ENCODE peak calls at places on chromosome 14, in eight cellular contexts. P is PC-3, I is H9, U is ovary, Z is lower lobe of right lung, N is adrenal gland, T is fibroblast of the aortic adventitia, M is epithelial cell of esophagus. X is an unnamed sample.

GRCh38 chr14:89534896-89535615 is 118.0 kb upstream of the FOXN3 start:
- DNase-seq in P (no peak), I (no peak), U (no peak), Z (no peak), N (no peak), T (peak), M (no peak), X (no peak)

GRCh38 chr14:38850664-38851063 is 252.4 kb downstream of the SEC23A start:
- DNase-seq in P (no peak), I (no peak), U (no peak), Z (no peak), N (no peak), T (no peak), M (no peak), X (no peak)

GRCh38 chr14:101869217-101869616 is 95.2 kb upstream of the DYNC1H1 start:
- DNase-seq in P (no peak), I (no peak), U (no peak), Z (no peak), N (no peak), T (no peak), M (no peak), X (no peak)

GRCh38 chr14:90409209-90409730 is 12.4 kb downstream of the CALM1 start:
- DNase-seq in P (peak), I (no peak), U (peak), Z (no peak), N (peak), T (peak), M (peak), X (no peak)

GRCh38 chr14:85762523-85762922 is 232.6 kb downstream of the FLRT2 start:
- DNase-seq in P (no peak), I (no peak), U (no peak), Z (no peak), N (no peak), T (no peak), M (no peak), X (no peak)

GRCh38 chr14:58887931-58888330 is 250.2 kb downstream of the DACT1 start:
- DNase-seq in P (peak), I (no peak), U (no peak), Z (no peak), N (no peak), T (no peak), M (peak), X (no peak)

GRCh38 chr14:21990116-21990515 is 316.5 kb upstream of the OR4E1 start:
- DNase-seq in P (peak), I (no peak), U (no peak), Z (no peak), N (no peak), T (peak), M (no peak), X (no peak)

GRCh38 chr14:93173943-93174395 is 10.7 kb downstream of the MOAP1 start:
- DNase-seq in P (peak), I (no peak), U (no peak), Z (no peak), N (peak), T (peak), M (peak), X (no peak)

GRCh38 chr14:29668201-29668600 is 259.4 kb downstream of the PRKD1 start:
- DNase-seq in P (no peak), I (no peak), U (no peak), Z (no peak), N (no peak), T (peak), M (no peak), X (no peak)

GRCh38 chr14:58738189-58738836 is 100.6 kb downstream of the DACT1 start:
- DNase-seq in P (peak), I (no peak), U (no peak), Z (no peak), N (no peak), T (peak), M (peak), X (no peak)

GRCh38 chr14:69288001-69288771 is 28.2 kb downstream of the GALNT16 start:
- DNase-seq in P (peak), I (no peak), U (peak), Z (no peak), N (peak), T (peak), M (no peak), X (no peak)

GRCh38 chr14:32013083-32013482 is 64.0 kb upstream of the ARHGAP5 start:
- DNase-seq in P (no peak), I (peak), U (no peak), Z (no peak), N (no peak), T (no peak), M (no peak), X (no peak)

GRCh38 chr14:75876526-75876925 is 105.3 kb downstream of the TGFB3 start:
- DNase-seq in P (no peak), I (no peak), U (no peak), Z (no peak), N (no peak), T (peak), M (no peak), X (no peak)

DNA sequence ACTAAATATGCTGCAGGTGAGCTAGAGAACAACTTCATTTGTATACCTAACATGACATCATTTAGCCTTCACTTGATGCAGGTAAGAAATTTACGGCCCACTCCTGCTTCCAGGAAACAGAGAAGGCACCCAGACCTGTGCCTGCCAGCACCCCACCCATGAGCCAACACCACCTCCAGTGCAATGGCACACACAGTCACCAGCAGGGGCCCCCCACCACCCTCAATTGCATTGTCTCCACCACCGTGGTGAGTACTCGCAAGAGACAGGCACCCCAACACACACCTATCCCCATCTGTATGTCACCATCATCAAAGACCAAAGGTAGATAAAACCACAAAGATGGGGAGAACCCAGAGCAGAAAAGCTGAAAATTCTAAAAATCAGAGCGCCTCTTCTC is 107.6 kb downstream of the KLHL28 start:
- DNase-seq in P (no peak), I (no peak), U (no peak), Z (no peak), N (no peak), T (no peak), M (no peak), X (no peak)
- TF ChIP-seq CTCF in P (no peak), I (no peak), U (no peak), Z (no peak), N (no peak), T (no peak), M (no peak), X (no peak)

GRCh38 chr14:51701956-51702355 is 50.2 kb downstream of the FRMD6 start:
- DNase-seq in P (no peak), I (no peak), U (no peak), Z (no peak), N (no peak), T (no peak), M (no peak), X (no peak)

GRCh38 chr14:51703787-51704186 is 52.1 kb downstream of the FRMD6 start:
- DNase-seq in P (no peak), I (no peak), U (no peak), Z (no peak), N (no peak), T (no peak), M (no peak), X (no peak)

DNA sequence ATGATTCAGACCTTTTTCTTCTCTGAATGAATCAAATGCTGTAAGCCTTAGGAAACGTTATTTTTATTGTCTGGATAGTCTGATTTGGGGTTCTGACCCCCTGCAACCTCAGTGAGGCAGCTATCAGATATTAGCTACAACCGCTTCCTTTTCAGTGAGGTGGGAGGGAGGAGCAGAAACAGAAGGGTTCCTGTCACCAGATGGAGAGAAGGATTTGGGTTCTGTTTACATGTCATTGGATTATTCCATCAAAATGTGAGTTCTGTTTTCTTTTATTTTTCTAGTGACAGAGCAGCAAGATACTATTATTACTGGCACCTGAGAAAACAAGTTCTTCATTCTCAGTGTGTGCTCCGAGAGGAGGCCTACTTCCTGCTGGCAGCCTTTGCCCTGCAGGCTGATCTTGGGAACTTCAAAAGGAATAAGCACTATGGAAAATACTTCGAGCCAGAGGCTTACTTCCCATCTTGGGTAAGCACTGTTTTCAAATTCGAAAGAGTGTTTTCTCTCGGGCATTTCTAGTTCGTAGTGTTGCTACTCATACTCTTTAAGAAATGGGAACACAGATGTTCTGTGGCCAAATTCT is 52.8 kb downstream of the FRMD6 start:
- DNase-seq in P (no peak), I (peak), U (no peak), Z (no peak), N (no peak), T (no peak), M (no peak), X (no peak)
- TF ChIP-seq CTCF in P (no peak), I (no peak), U (no peak), Z (no peak), N (no peak), T (no peak), M (no peak), X (no peak)

GRCh38 chr14:96888593-96888992 is 91.4 kb downstream of the VRK1 start:
- DNase-seq in P (no peak), I (no peak), U (no peak), Z (no peak), N (no peak), T (no peak), M (no peak), X (no peak)
- TF ChIP-seq CTCF in P (no peak), I (no peak), U (no peak), Z (no peak), N (no peak), T (no peak), M (no peak), X (no peak)

GRCh38 chr14:103910262-103910935 is 17.9 kb upstream of the TDRD9 start:
- DNase-seq in P (peak), I (peak), U (peak), Z (peak), N (peak), T (peak), M (peak), X (no peak)

GRCh38 chr14:103904493-103905107 is 23.7 kb upstream of the TDRD9 start:
- DNase-seq in P (no peak), I (no peak), U (no peak), Z (no peak), N (no peak), T (no peak), M (no peak), X (no peak)

GRCh38 chr14:103908580-103908979 is 19.7 kb upstream of the TDRD9 start:
- DNase-seq in P (no peak), I (no peak), U (no peak), Z (no peak), N (no peak), T (no peak), M (no peak), X (no peak)

GRCh38 chr14:103909531-103910261 is 18.6 kb upstream of the TDRD9 start:
- DNase-seq in P (no peak), I (no peak), U (no peak), Z (peak), N (no peak), T (no peak), M (no peak), X (no peak)

DNA sequence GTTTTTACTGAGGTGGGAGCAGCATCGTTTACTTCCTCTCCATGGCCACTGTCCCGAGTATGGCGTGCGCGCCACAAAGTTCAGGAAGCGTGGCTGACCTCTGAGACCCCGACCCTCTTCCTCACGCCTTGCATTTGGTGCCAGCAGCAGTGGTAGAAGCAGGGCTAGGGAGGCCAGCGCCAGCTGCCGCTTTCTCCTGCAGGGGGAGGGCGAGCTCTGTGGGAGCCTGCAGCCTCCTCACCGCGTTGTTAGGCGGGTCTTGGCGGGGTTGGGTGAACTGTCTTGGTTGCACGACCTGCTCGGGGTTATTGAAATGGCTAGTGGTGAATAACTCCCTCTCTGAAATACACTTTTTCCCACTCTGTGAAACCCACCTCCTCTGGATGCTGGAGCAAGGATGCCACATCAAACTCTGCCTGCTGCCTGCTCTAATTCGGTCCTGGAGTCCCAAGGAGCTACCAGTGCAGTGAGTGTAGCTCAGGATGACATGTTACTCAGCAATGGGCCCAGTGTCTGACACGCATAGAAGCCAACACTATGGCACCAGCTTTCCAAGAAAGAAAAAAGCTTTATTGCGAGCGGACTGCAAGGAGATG is 22.3 kb upstream of the TDRD9 start:
- DNase-seq in P (no peak), I (peak), U (no peak), Z (peak), N (no peak), T (no peak), M (no peak), X (no peak)
- TF ChIP-seq CTCF in P (no peak), I (peak), U (no peak), Z (no peak), N (no peak), T (peak), M (no peak), X (peak)

DNA sequence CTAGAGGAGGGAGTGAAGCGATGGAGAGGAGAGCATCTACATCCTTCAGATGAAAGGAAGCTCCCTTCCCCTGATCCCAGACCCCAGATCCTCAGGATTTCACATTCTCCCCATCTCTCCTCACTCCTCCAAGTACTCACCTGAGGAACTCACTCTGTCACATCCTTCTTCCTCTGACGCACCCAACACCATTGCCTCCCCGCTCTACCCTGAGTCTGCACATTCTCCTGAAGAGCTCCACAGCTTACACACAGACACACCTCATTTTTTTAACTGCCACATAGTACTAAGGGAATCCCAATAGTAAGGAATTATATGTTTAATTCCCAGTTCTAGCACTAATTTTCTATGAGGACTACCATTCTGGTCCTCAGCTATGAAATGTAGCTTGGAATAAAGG is 16.3 kb upstream of the METTL17 start:
- DNase-seq in P (no peak), I (no peak), U (no peak), Z (no peak), N (no peak), T (no peak), M (peak), X (no peak)
- TF ChIP-seq CTCF in P (no peak), I (no peak), U (no peak), Z (no peak), N (no peak), T (no peak), M (no peak), X (no peak)

DNA sequence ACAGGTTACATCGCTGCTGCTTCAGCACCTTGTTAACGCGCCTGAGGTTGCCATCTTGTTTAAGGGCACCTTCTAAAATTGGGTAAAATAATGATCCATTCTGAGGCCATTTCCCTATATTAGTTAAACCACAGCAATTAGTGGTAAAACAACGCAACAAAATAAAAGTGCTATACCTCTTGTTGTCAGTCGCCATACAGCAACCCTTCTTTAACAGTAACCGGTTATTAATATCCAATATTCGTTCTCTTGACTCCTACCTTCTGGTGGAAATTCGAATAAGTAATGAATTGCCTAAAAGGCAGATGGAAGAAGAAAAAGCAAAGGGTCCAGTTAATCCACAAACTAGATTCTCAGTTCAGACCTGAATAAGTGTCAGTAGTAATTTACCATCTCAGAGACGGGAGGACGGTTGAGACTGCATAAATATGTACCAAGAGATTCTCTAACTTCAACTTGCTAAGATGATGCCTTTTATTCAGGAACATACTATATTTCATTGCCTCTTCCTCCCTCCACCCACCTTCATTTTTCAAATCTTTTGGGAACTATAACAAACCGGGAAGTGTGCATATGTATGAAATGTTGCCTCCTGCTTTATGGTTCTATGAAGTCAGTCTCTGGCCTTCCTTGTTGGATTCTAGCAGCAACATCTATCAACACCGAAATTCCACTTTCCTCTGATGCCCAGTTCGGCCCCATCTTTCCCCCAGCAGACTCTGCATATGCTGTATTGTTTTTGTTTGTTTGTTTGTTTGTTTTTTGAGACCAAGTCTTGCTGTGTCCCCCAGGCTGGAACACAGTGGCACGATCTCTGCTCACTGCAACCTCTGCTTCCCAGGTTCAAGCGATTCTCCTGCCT is 834 bp upstream of the PSMB5 start:
- DNase-seq in P (no peak), I (no peak), U (no peak), Z (no peak), N (no peak), T (no peak), M (no peak), X (no peak)
- TF ChIP-seq CTCF in P (no peak), I (no peak), U (peak), Z (no peak), N (no peak), T (no peak), M (no peak), X (no peak)

GRCh38 chr14:23294734-23295561 is 7.7 kb downstream of the PPP1R3E start:
- DNase-seq in P (peak), I (peak), U (no peak), Z (peak), N (peak), T (peak), M (peak), X (no peak)
- TF ChIP-seq CTCF in P (peak), I (peak), U (peak), Z (peak), N (peak), T (peak), M (peak), X (peak)

X was measured in CD14-positive monocyte.